ENCODE peak calls at places on chromosomes 5 and 9, in nine cellular contexts. H, F, I, Q, U, O, E, T and S are unnamed samples.
A peak's percentile ranks its signal among the peaks of the same experiment; 100 is the strongest.

GRCh38 chr5:138180183-138180782 is 1.4 kb downstream of the KIF20A start:
- DNase-seq in F (peak; percentile 27), O (peak; percentile 53), U (peak; percentile 29), I (peak; percentile 79), T (no peak), Q (peak; percentile 55), H (peak; percentile 45), E (no peak), S (peak; percentile 82)

GRCh38 chr5:98587166-98587565 is 186.3 kb upstream of the RGMB start:
- DNase-seq in O (no peak), F (no peak), U (no peak), I (no peak), Q (no peak), H (no peak), E (no peak), T (no peak), S (no peak)

GRCh38 chr9:112421771-112422222 is 41.9 kb downstream of the HSDL2 start:
- DNase-seq in E (no peak), I (no peak), Q (peak; percentile 48), F (no peak), O (no peak), U (no peak), H (no peak), T (no peak), S (peak; percentile 9)

GRCh38 chr5:45411971-45412612 is 284.1 kb downstream of the HCN1 start:
- DNase-seq in F (no peak), I (no peak), E (no peak), O (no peak), Q (no peak), H (no peak), U (no peak), T (no peak), S (peak; percentile 5)

GRCh38 chr5:81825237-81825636 is 74.3 kb upstream of the SSBP2 start:
- DNase-seq in U (no peak), T (peak; percentile 47), F (no peak), H (no peak), O (no peak), I (peak; percentile 21), E (no peak), Q (peak; percentile 61), S (peak; percentile 70)

GRCh38 chr5:61010759-61011460 is 65.9 kb downstream of the NDUFAF2 start:
- DNase-seq in T (no peak), U (no peak), E (no peak), F (no peak), H (no peak), Q (no peak), I (peak; percentile 14), O (no peak), S (peak; percentile 14)

GRCh38 chr5:74673011-74673790 is 11.8 kb upstream of the HEXB start:
- DNase-seq in F (peak; percentile 73), O (no peak), H (no peak), T (no peak), E (no peak), U (peak; percentile 23), Q (peak; percentile 77), I (no peak), S (peak; percentile 56)

GRCh38 chr5:173925449-173926071 is 37.4 kb downstream of the CPEB4 start:
- DNase-seq in I (peak; percentile 25), F (peak; percentile 65), U (peak; percentile 39), O (peak; percentile 28), E (no peak), H (no peak), T (no peak), Q (peak; percentile 56), S (peak; percentile 70)

GRCh38 chr9:77899679-77900354 is 131.8 kb downstream of the GNAQ start:
- DNase-seq in H (no peak), Q (no peak), T (no peak), U (no peak), I (no peak), O (no peak), F (no peak), E (no peak), S (peak; percentile 51)

GRCh38 chr5:159184858-159185381 is 24.4 kb downstream of the RNF145 start:
- DNase-seq in I (no peak), F (no peak), Q (peak; percentile 40), U (no peak), T (peak; percentile 51), E (no peak), O (peak; percentile 24), H (no peak), S (peak; percentile 70)

GRCh38 chr5:69007726-69008368 is 86.0 kb upstream of the SLC30A5 start:
- DNase-seq in O (peak; percentile 65), E (peak; percentile 74), U (peak; percentile 68), F (peak; percentile 20), T (no peak), I (peak; percentile 55), Q (peak; percentile 69), H (peak; percentile 20), S (peak; percentile 80)

GRCh38 chr5:1216211-1216917 is 8.8 kb upstream of the SLC6A18 start:
- DNase-seq in Q (no peak), U (no peak), I (no peak), F (no peak), T (no peak), H (no peak), E (no peak), O (no peak), S (no peak)

GRCh38 chr5:67375606-67376005 is 179.0 kb upstream of the CD180 start:
- DNase-seq in F (no peak), E (no peak), O (no peak), H (no peak), Q (no peak), I (no peak), U (no peak), T (no peak), S (no peak)

GRCh38 chr5:148768801-148769415 is 57.5 kb upstream of the ADRB2 start:
- DNase-seq in U (no peak), F (no peak), Q (no peak), O (no peak), I (no peak), E (no peak), H (no peak), T (no peak), S (no peak)

GRCh38 chr5:89064691-89065207 is 181.8 kb upstream of the MEF2C start:
- DNase-seq in E (no peak), T (no peak), Q (no peak), F (no peak), U (no peak), H (no peak), I (no peak), O (no peak), S (no peak)

GRCh38 chr5:6453937-6454560 is 5.4 kb downstream of the UBE2QL1 start:
- DNase-seq in F (no peak), U (no peak), T (no peak), E (no peak), O (no peak), H (no peak), Q (no peak), I (no peak), S (no peak)

GRCh38 chr9:102631559-102631958 is 363.6 kb upstream of the CYLC2 start:
- DNase-seq in O (no peak), H (no peak), E (no peak), T (no peak), I (no peak), U (no peak), Q (no peak), F (no peak), S (peak; percentile 22)

GRCh38 chr9:18849186-18849724 is 183.8 kb downstream of the SAXO1 start:
- DNase-seq in F (no peak), H (no peak), Q (no peak), T (no peak), U (no peak), I (no peak), E (no peak), O (no peak), S (no peak)

GRCh38 chr9:37324261-37324683 is 98.2 kb upstream of the GRHPR start:
- DNase-seq in Q (no peak), H (peak; percentile 72), O (peak; percentile 29), T (no peak), I (no peak), F (peak; percentile 11), E (no peak), U (no peak), S (peak; percentile 14)

GRCh38 chr5:103434057-103434456 is 128.5 kb downstream of the NUDT12 start:
- DNase-seq in H (no peak), U (no peak), F (no peak), I (no peak), E (no peak), Q (no peak), O (no peak), T (no peak), S (no peak)

GRCh38 chr5:111953351-111954127 is 196.5 kb upstream of the NREP start:
- DNase-seq in O (no peak), E (no peak), F (no peak), U (no peak), I (no peak), Q (peak; percentile 59), T (peak; percentile 84), H (no peak), S (no peak)

GRCh38 chr9:78354324-78354973 is 57.5 kb downstream of the PSAT1 start:
- DNase-seq in F (no peak), T (no peak), E (no peak), Q (no peak), I (no peak), U (no peak), O (no peak), H (no peak), S (no peak)

GRCh38 chr5:172561151-172561550 is 79.9 kb upstream of the NEURL1B start:
- DNase-seq in O (no peak), U (no peak), F (no peak), E (no peak), H (no peak), Q (no peak), I (no peak), T (no peak), S (peak; percentile 96)

GRCh38 chr5:176535101-176535654 is 2.0 kb downstream of the RNF44 start:
- DNase-seq in U (no peak), I (no peak), H (no peak), T (no peak), Q (peak; percentile 19), F (peak; percentile 35), E (no peak), O (no peak), S (peak; percentile 56)

GRCh38 chr5:135238622-135239460 is 160.2 kb downstream of the MACROH2A1 start:
- DNase-seq in Q (no peak), E (peak; percentile 30), H (no peak), O (no peak), T (no peak), F (no peak), I (no peak), U (no peak), S (no peak)

GRCh38 chr5:6902597-6902996 is 189.4 kb downstream of the TENT4A start:
- DNase-seq in O (no peak), H (no peak), U (no peak), T (no peak), E (no peak), I (no peak), Q (no peak), F (no peak), S (no peak)

GRCh38 chr9:90985631-90986030 is 184.0 kb downstream of the SYK start:
- DNase-seq in H (no peak), O (no peak), E (no peak), F (no peak), T (no peak), I (no peak), U (no peak), Q (no peak), S (peak; percentile 99)

GRCh38 chr9:132439153-132439552 is 29.1 kb downstream of the CFAP77 start:
- DNase-seq in H (no peak), Q (no peak), T (no peak), F (no peak), I (no peak), U (no peak), O (no peak), E (peak; percentile 66), S (peak; percentile 68)